ENCODE peak calls at places on chromosomes 16 and 17, in five cellular contexts. U is HepG2, S is dorsolateral prefrontal cortex, D is neural crest cell, V is HFF-Myc. W is an unnamed sample.

GRCh38 chr17:1908699-1909309 is 79.0 kb downstream of the RPA1 start:
- DNase-seq in U (peak), S (no peak), D (peak), V (peak), W (no peak)

GRCh38 chr16:85157813-85158701 is 45.8 kb upstream of the CIBAR2 start:
- DNase-seq in U (peak), S (no peak), D (no peak), V (no peak), W (no peak)

GRCh38 chr16:85418978-85419491 is 194.1 kb upstream of the GSE1 start:
- DNase-seq in U (no peak), S (peak), D (no peak), V (no peak), W (peak)

GRCh38 chr17:60586288-60586974 is 13.6 kb upstream of the PPM1D start:
- DNase-seq in U (peak), S (no peak), D (no peak), V (no peak), W (no peak)

GRCh38 chr17:38325221-38325851 is 18.4 kb downstream of the GPR179 start:
- DNase-seq in U (no peak), S (no peak), D (peak), V (no peak), W (no peak)

GRCh38 chr17:73325527-73325842 is 13.7 kb upstream of the CDC42EP4 start:
- DNase-seq in U (no peak), S (no peak), D (no peak), V (no peak), W (no peak)

GRCh38 chr17:38606646-38607611 is 1.2 kb upstream of the SRCIN1 start:
- DNase-seq in U (no peak), S (peak), D (no peak), V (no peak), W (no peak)

GRCh38 chr16:72246423-72246822 is 74.5 kb upstream of the PMFBP1 start:
- DNase-seq in U (no peak), S (no peak), D (no peak), V (no peak), W (no peak)

GRCh38 chr17:45144199-45145034 is 3.9 kb upstream of the HEXIM1 start:
- DNase-seq in U (no peak), S (no peak), D (no peak), V (no peak), W (peak)

GRCh38 chr17:19461139-19461538 is 50.1 kb downstream of the RNF112 start:
- DNase-seq in U (no peak), S (no peak), D (no peak), V (no peak), W (no peak)

GRCh38 chr17:2337811-2338657 is 733 bp downstream of the SGSM2 start:
- DNase-seq in U (peak), S (peak), D (peak), V (no peak), W (no peak)

GRCh38 chr17:73820686-73821448 is 176.6 kb upstream of the SDK2 start:
- DNase-seq in U (no peak), S (no peak), D (peak), V (peak), W (no peak)

GRCh38 chr17:8956521-8956920 is 9.0 kb downstream of the PIK3R5 start:
- DNase-seq in U (no peak), S (no peak), D (no peak), V (no peak), W (no peak)

GRCh38 chr16:29862383-29862883 is 593 bp downstream of the CDIPT start:
- DNase-seq in U (no peak), S (no peak), D (no peak), V (no peak), W (no peak)

GRCh38 chr16:87033021-87033471 is 284.1 kb downstream of the C16orf95 start:
- DNase-seq in U (no peak), S (no peak), D (no peak), V (no peak), W (no peak)

GRCh38 chr17:34308376-34308775 is 10.9 kb upstream of the CCL8 start:
- DNase-seq in U (no peak), S (no peak), D (no peak), V (no peak), W (no peak)

GRCh38 chr17:78933959-78934568 is 8.9 kb upstream of the TIMP2 start:
- DNase-seq in U (peak), S (peak), D (no peak), V (peak), W (peak)

GRCh38 chr17:45823598-45823997 is 21.1 kb upstream of the SPPL2C start:
- DNase-seq in U (no peak), S (no peak), D (no peak), V (no peak), W (no peak)

GRCh38 chr17:690346-690745 is 24.3 kb downstream of the VPS53 start:
- DNase-seq in U (no peak), S (no peak), D (no peak), V (no peak), W (no peak)

GRCh38 chr16:80718480-80719220 is 85.7 kb downstream of the CDYL2 start:
- DNase-seq in U (no peak), S (no peak), D (no peak), V (no peak), W (no peak)

GRCh38 chr17:11701906-11702305 is 103.6 kb downstream of the DNAH9 start:
- DNase-seq in U (no peak), S (no peak), D (no peak), V (no peak), W (no peak)

GRCh38 chr16:77206533-77206932 is 7.3 kb downstream of the SYCE1L start:
- DNase-seq in U (no peak), S (no peak), D (no peak), V (no peak), W (no peak)

GRCh38 chr17:31877911-31878702 is 19.1 kb upstream of the COPRS start:
- DNase-seq in U (no peak), S (no peak), D (no peak), V (no peak), W (no peak)

GRCh38 chr17:75130632-75131277 is 787 bp downstream of the NT5C start:
- DNase-seq in U (peak), S (no peak), D (peak), V (no peak), W (no peak)
- TF ChIP-seq CTCF in U (peak), S (peak), D (peak), V (peak), W (peak)

DNA sequence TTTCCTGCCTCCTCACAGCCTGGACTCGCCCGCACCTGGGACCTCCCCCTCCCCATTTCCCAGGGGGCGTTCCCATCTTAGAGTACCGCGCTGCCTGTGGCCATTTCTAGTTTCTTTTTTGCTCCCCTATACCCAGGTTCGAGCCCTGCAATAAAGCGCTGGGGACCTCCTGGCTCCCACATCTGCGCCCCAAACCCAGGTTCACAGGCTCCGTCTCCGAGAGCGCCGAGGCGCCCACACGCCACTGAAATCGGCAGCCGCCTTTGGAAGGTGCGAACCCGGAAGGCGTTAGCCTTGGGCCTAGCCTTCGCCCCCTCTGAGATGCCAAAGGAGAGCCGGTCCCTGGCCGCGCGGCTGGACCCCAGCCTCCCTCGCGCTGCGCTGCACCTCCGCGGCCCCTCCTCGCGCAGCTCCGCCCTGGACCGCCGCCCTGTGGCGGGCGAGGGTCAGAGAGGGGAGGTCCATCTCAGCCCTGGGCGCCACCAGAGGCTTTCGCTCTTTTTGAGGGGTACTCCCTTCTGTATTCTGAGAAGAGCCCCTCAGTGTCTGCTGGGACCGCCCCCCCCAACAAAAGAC is 1.8 kb downstream of the KCNJ12 start:
- DNase-seq in U (no peak), S (no peak), D (no peak), V (no peak), W (no peak)
- TF ChIP-seq CTCF in U (no peak), S (no peak), D (peak), V (no peak), W (no peak)

GRCh38 chr16:74774223-74775139 is at the start of gene FA2H:
- DNase-seq in U (peak), S (peak), D (peak), V (no peak), W (no peak)
- TF ChIP-seq CTCF in U (peak), S (peak), D (peak), V (no peak), W (peak)

GRCh38 chr16:73711441-73712080 is 585.1 kb upstream of the PSMD7 start:
- DNase-seq in U (no peak), S (no peak), D (no peak), V (no peak), W (no peak)

GRCh38 chr16:73710526-73710925 is 586.1 kb upstream of the PSMD7 start:
- DNase-seq in U (no peak), S (no peak), D (no peak), V (no peak), W (no peak)

GRCh38 chr16:73713301-73713700 is 583.3 kb upstream of the PSMD7 start:
- DNase-seq in U (no peak), S (peak), D (no peak), V (no peak), W (no peak)

GRCh38 chr16:73714976-73715375 is 581.6 kb upstream of the PSMD7 start:
- DNase-seq in U (no peak), S (no peak), D (no peak), V (no peak), W (no peak)

DNA sequence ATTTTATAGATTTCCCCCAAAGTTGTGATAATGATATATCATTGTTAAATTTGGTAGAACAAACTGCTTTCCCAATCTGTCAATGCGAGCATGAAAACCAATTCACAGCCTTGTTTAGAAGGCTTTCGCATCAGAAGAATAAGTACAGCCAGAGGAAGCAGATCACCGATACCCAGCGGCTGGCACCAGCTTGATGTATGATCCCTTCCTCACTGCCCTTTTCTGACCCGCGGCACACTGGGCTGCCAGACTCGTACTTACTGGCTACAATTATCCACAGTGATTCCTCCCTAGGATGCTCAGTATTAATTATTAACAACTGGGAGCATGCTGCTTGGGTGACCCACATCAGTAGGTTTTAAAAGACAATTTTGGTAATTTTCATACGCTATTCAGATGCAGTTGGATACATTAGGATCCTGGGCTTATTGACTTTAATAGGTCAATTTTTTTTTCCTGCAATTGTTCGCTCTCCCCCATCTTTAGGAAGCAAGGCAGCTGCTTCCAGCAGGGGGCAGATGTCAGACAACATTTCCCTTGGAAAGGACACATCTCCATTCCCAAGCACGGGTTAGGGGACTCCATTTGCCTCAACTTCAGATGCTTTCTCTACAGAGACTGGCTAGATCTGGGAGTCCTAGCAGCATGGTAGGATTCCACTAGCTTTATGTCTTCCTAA is 582.7 kb upstream of the PSMD7 start:
- DNase-seq in U (peak), S (peak), D (peak), V (no peak), W (no peak)
- TF ChIP-seq CTCF in U (peak), S (peak), D (peak), V (peak), W (peak)

GRCh38 chr17:41678411-41678906 is 10.2 kb upstream of the EIF1 start:
- DNase-seq in U (no peak), S (no peak), D (no peak), V (no peak), W (no peak)

GRCh38 chr17:41680426-41681040 is 8.2 kb upstream of the EIF1 start:
- DNase-seq in U (no peak), S (peak), D (no peak), V (no peak), W (no peak)

GRCh38 chr17:41679740-41680425 is 8.8 kb upstream of the EIF1 start:
- DNase-seq in U (no peak), S (no peak), D (no peak), V (no peak), W (no peak)

GRCh38 chr17:41681776-41682175 is 6.9 kb upstream of the EIF1 start:
- DNase-seq in U (no peak), S (no peak), D (no peak), V (no peak), W (no peak)

DNA sequence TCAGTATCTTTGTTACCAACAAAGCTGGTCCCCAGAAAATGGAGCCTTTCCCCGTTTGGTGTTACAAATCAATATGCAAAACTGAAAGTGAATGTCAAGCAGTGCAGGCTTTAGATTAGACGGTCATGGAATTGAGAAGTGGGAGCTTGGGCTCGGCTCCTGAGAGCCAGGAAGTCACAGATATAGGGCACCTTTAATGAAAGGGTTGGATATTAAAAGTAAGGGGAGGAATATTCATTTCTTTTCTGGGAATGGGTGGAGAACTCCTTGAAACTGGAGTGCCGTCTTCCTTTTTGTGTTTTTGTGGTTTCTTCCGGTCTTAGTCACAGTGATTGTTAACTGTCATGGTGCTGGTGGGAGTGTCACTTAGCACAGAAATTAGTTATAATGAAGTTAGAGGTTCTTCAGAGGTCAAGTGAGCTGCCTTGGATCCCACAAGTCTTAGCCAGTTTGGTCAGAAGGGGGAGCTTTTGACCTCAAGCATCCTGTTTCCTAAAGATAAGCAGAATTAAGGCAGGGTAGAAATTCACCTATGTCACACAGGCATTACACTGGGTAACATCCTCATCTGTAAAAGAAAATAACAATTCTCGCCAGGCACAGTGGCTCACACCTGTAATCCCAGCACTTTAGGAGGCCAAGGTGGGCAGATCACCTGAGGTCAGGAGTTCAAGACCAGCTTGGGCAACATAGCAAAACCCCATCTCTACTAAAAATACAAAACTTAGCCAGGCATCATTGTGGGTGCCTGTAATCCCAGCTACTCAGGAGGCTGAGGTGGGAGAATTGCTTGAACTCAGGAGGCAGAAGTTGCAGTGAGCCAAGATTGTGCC is 9.6 kb upstream of the EIF1 start:
- DNase-seq in U (no peak), S (no peak), D (no peak), V (peak), W (no peak)
- TF ChIP-seq CTCF in U (peak), S (peak), D (no peak), V (no peak), W (peak)

GRCh38 chr16:83402160-83402794 is 405.5 kb upstream of the HSBP1 start:
- DNase-seq in U (no peak), S (no peak), D (no peak), V (no peak), W (no peak)
- TF ChIP-seq CTCF in U (no peak), S (no peak), D (peak), V (peak), W (peak)